ENCODE peak calls at places on chromosomes 11 and 22, in eight cellular contexts. Z is lower leg skin; D is stimulated activated CD8-positive, alpha-beta memory T cell treated with anti-CD3 and anti-CD28 coated beads, Interleukin-7, amount 100 ng/mL, for 1 hour; A is stimulated activated CD4-positive, alpha-beta T cell treated with anti-CD3 and anti-CD28 coated beads, TNF-alpha, amount 100 ng/mL, for 1 hour; P is activated naive CD4-positive, alpha-beta T cell treated with anti-CD3 and anti-CD28 coated beads, Interleukin-2, amount 50 U/mL, for 72 hours; X is nephron progenitor cell; J is esophagus squamous epithelium; G is Right ventricle myocardium superior. L is an unnamed sample.

GRCh38 chr22:27609411-27610029 is 192.0 kb downstream of the MN1 start:
- DNase-seq in P (no peak), D (no peak), Z (no peak), A (no peak), J (no peak), G (no peak), X (no peak), L (no peak)

GRCh38 chr11:1828542-1828941 is 6.2 kb upstream of the SYT8 start:
- DNase-seq in A (no peak), D (no peak), Z (no peak), P (no peak), J (no peak), G (no peak), X (no peak), L (no peak)

GRCh38 chr11:42598341-42598740 is 713.5 kb upstream of the API5 start:
- DNase-seq in J (no peak), Z (no peak), A (no peak), D (no peak), P (no peak), G (no peak), X (no peak), L (no peak)

GRCh38 chr22:48940266-48940987 is 887.2 kb downstream of the BRD1 start:
- DNase-seq in G (no peak), J (no peak), A (no peak), D (no peak), X (no peak), Z (no peak), P (no peak), L (no peak)

GRCh38 chr11:117316197-117316961 is at the start of gene BACE1:
- DNase-seq in P (no peak), G (peak; percentile 90), D (no peak), Z (peak; percentile 66), X (no peak), A (no peak), J (no peak), L (peak; percentile 92)

GRCh38 chr11:36532908-36533601 is 23.0 kb upstream of the TRAF6 start:
- DNase-seq in J (no peak), D (no peak), X (no peak), Z (no peak), P (no peak), A (no peak), G (no peak), L (no peak)

GRCh38 chr11:120344302-120345004 is 8.2 kb downstream of the ARHGEF12 start:
- DNase-seq in D (no peak), X (no peak), Z (peak; percentile 43), A (no peak), P (no peak), J (no peak), G (no peak), L (no peak)

GRCh38 chr11:132911186-132911585 is 621.1 kb downstream of the OPCML start:
- DNase-seq in P (no peak), J (no peak), G (no peak), Z (no peak), X (no peak), D (no peak), A (no peak), L (no peak)

GRCh38 chr11:15969281-15969680 is 387.1 kb downstream of the SOX6 start:
- DNase-seq in P (no peak), X (no peak), D (no peak), J (no peak), Z (peak; percentile 52), A (no peak), G (peak; percentile 70), L (peak; percentile 30)

GRCh38 chr11:132126973-132127900 is 756.8 kb downstream of the NTM start:
- DNase-seq in D (no peak), Z (peak; percentile 49), G (no peak), A (no peak), J (no peak), X (peak; percentile 20), P (no peak), L (no peak)

GRCh38 chr11:11545285-11546275 is 76.2 kb downstream of the GALNT18 start:
- DNase-seq in Z (no peak), A (no peak), G (no peak), D (no peak), J (no peak), X (no peak), P (no peak), L (no peak)

GRCh38 chr11:74269161-74269809 is 42.2 kb downstream of the P4HA3 start:
- DNase-seq in A (no peak), G (no peak), D (no peak), J (no peak), Z (no peak), P (no peak), X (no peak), L (no peak)

GRCh38 chr11:91243065-91243464 is 981.6 kb upstream of the FAT3 start:
- DNase-seq in P (no peak), A (no peak), D (no peak), J (no peak), Z (no peak), G (no peak), X (no peak), L (no peak)

GRCh38 chr11:64378335-64378884 is 19.4 kb downstream of the RPS6KA4 start:
- DNase-seq in P (no peak), J (no peak), G (no peak), A (no peak), X (no peak), D (no peak), Z (no peak), L (no peak)

GRCh38 chr11:43315966-43316365 is 4.2 kb downstream of the API5 start:
- DNase-seq in G (no peak), D (no peak), A (no peak), J (no peak), X (no peak), Z (no peak), P (no peak), L (no peak)

GRCh38 chr22:19986410-19987341 is 29.9 kb downstream of the ARVCF start:
- DNase-seq in P (no peak), G (peak; percentile 88), A (peak; percentile 24), X (peak; percentile 87), Z (no peak), D (peak; percentile 27), J (no peak), L (peak; percentile 91)

GRCh38 chr22:47987885-47988515 is 1225.5 kb downstream of the TBC1D22A start:
- DNase-seq in A (no peak), Z (no peak), X (no peak), D (no peak), P (no peak), J (no peak), G (no peak), L (no peak)

GRCh38 chr22:23754980-23755636 is 883 bp upstream of the VPREB3 start:
- DNase-seq in D (no peak), Z (no peak), G (no peak), P (no peak), J (no peak), A (no peak), X (no peak), L (no peak)

GRCh38 chr11:18776324-18776723 is 15.3 kb downstream of the PTPN5 start:
- DNase-seq in D (no peak), G (no peak), A (no peak), Z (no peak), X (no peak), P (no peak), J (no peak), L (no peak)

GRCh38 chr11:11535611-11536010 is 86.2 kb downstream of the GALNT18 start:
- DNase-seq in X (no peak), P (no peak), Z (no peak), J (no peak), A (no peak), D (no peak), G (no peak), L (peak; percentile 57)

GRCh38 chr11:26778000-26778757 is 56.3 kb upstream of the SLC5A12 start:
- DNase-seq in P (no peak), G (no peak), X (no peak), Z (no peak), J (no peak), A (no peak), D (no peak), L (no peak)

L was measured in BE2C.